ENCODE peak calls at places on chromosome 18, in ten cellular contexts. One of them, this sample, is unnamed.

GRCh38 chr18:58391932-58392331 is 237.0 kb downstream of the ALPK2 start:
- DNase-seq in SIG-M5: no peak
- DNase-seq in right lobe of liver: no peak
- DNase-seq in activated CD8-positive, alpha-beta memory T cell treated with anti-CD3 and anti-CD28 coated beads for 24 hours: no peak
- DNase-seq in CD8-positive, alpha-beta memory T cell: no peak
- DNase-seq in HTR-8/SVneo: no peak
- DNase-seq in lower lobe of right lung: no peak
- DNase-seq in EL: no peak
- DNase-seq in adrenal gland: no peak
- DNase-seq in activated CD4-positive, alpha-beta T cell treated with anti-CD3 and anti-CD28 coated beads, Interleukin-2, amount 50 U/mL, for 48 hours: no peak
- DNase-seq in this sample: peak

GRCh38 chr18:21179590-21180220 is 62.3 kb upstream of the GREB1L start:
- DNase-seq in adrenal gland: peak
- DNase-seq in CD8-positive, alpha-beta memory T cell: peak
- DNase-seq in right lobe of liver: no peak
- DNase-seq in EL: peak
- DNase-seq in SIG-M5: peak
- DNase-seq in HTR-8/SVneo: peak
- DNase-seq in activated CD4-positive, alpha-beta T cell treated with anti-CD3 and anti-CD28 coated beads, Interleukin-2, amount 50 U/mL, for 48 hours: peak
- DNase-seq in lower lobe of right lung: no peak
- DNase-seq in activated CD8-positive, alpha-beta memory T cell treated with anti-CD3 and anti-CD28 coated beads for 24 hours: peak
- DNase-seq in this sample: peak

GRCh38 chr18:25467226-25468065 is 115.5 kb upstream of the ZNF521 start:
- DNase-seq in HTR-8/SVneo: no peak
- DNase-seq in right lobe of liver: no peak
- DNase-seq in activated CD4-positive, alpha-beta T cell treated with anti-CD3 and anti-CD28 coated beads, Interleukin-2, amount 50 U/mL, for 48 hours: no peak
- DNase-seq in SIG-M5: no peak
- DNase-seq in adrenal gland: peak
- DNase-seq in CD8-positive, alpha-beta memory T cell: no peak
- DNase-seq in lower lobe of right lung: no peak
- DNase-seq in activated CD8-positive, alpha-beta memory T cell treated with anti-CD3 and anti-CD28 coated beads for 24 hours: no peak
- DNase-seq in EL: peak
- DNase-seq in this sample: peak

GRCh38 chr18:50721006-50721405 is 98.8 kb downstream of the MRO start:
- DNase-seq in activated CD8-positive, alpha-beta memory T cell treated with anti-CD3 and anti-CD28 coated beads for 24 hours: no peak
- DNase-seq in adrenal gland: no peak
- DNase-seq in lower lobe of right lung: no peak
- DNase-seq in HTR-8/SVneo: no peak
- DNase-seq in CD8-positive, alpha-beta memory T cell: no peak
- DNase-seq in SIG-M5: no peak
- DNase-seq in right lobe of liver: no peak
- DNase-seq in EL: no peak
- DNase-seq in activated CD4-positive, alpha-beta T cell treated with anti-CD3 and anti-CD28 coated beads, Interleukin-2, amount 50 U/mL, for 48 hours: no peak
- DNase-seq in this sample: no peak

GRCh38 chr18:70158992-70159717 is 46.3 kb downstream of the RTTN start:
- DNase-seq in activated CD4-positive, alpha-beta T cell treated with anti-CD3 and anti-CD28 coated beads, Interleukin-2, amount 50 U/mL, for 48 hours: no peak
- DNase-seq in SIG-M5: no peak
- DNase-seq in right lobe of liver: no peak
- DNase-seq in CD8-positive, alpha-beta memory T cell: no peak
- DNase-seq in HTR-8/SVneo: no peak
- DNase-seq in EL: no peak
- DNase-seq in lower lobe of right lung: no peak
- DNase-seq in activated CD8-positive, alpha-beta memory T cell treated with anti-CD3 and anti-CD28 coated beads for 24 hours: no peak
- DNase-seq in adrenal gland: no peak
- DNase-seq in this sample: no peak

GRCh38 chr18:45243347-45244095 is 371.8 kb upstream of the SLC14A2 start:
- DNase-seq in CD8-positive, alpha-beta memory T cell: no peak
- DNase-seq in activated CD4-positive, alpha-beta T cell treated with anti-CD3 and anti-CD28 coated beads, Interleukin-2, amount 50 U/mL, for 48 hours: no peak
- DNase-seq in adrenal gland: no peak
- DNase-seq in activated CD8-positive, alpha-beta memory T cell treated with anti-CD3 and anti-CD28 coated beads for 24 hours: no peak
- DNase-seq in right lobe of liver: no peak
- DNase-seq in HTR-8/SVneo: no peak
- DNase-seq in SIG-M5: no peak
- DNase-seq in EL: no peak
- DNase-seq in lower lobe of right lung: no peak
- DNase-seq in this sample: peak

GRCh38 chr18:13613099-13613498 is 113.3 kb downstream of the FAM210A start:
- DNase-seq in adrenal gland: no peak
- DNase-seq in lower lobe of right lung: no peak
- DNase-seq in HTR-8/SVneo: no peak
- DNase-seq in SIG-M5: no peak
- DNase-seq in right lobe of liver: no peak
- DNase-seq in CD8-positive, alpha-beta memory T cell: no peak
- DNase-seq in activated CD8-positive, alpha-beta memory T cell treated with anti-CD3 and anti-CD28 coated beads for 24 hours: no peak
- DNase-seq in EL: no peak
- DNase-seq in activated CD4-positive, alpha-beta T cell treated with anti-CD3 and anti-CD28 coated beads, Interleukin-2, amount 50 U/mL, for 48 hours: no peak
- DNase-seq in this sample: no peak

GRCh38 chr18:30971338-30971956 is 71.1 kb downstream of the DSC3 start:
- DNase-seq in EL: peak
- DNase-seq in activated CD8-positive, alpha-beta memory T cell treated with anti-CD3 and anti-CD28 coated beads for 24 hours: no peak
- DNase-seq in activated CD4-positive, alpha-beta T cell treated with anti-CD3 and anti-CD28 coated beads, Interleukin-2, amount 50 U/mL, for 48 hours: no peak
- DNase-seq in CD8-positive, alpha-beta memory T cell: no peak
- DNase-seq in right lobe of liver: no peak
- DNase-seq in SIG-M5: no peak
- DNase-seq in HTR-8/SVneo: no peak
- DNase-seq in lower lobe of right lung: no peak
- DNase-seq in adrenal gland: no peak
- DNase-seq in this sample: peak

GRCh38 chr18:21164746-21165145 is 53.1 kb upstream of the ROCK1 start:
- DNase-seq in CD8-positive, alpha-beta memory T cell: no peak
- DNase-seq in EL: no peak
- DNase-seq in lower lobe of right lung: no peak
- DNase-seq in activated CD8-positive, alpha-beta memory T cell treated with anti-CD3 and anti-CD28 coated beads for 24 hours: no peak
- DNase-seq in HTR-8/SVneo: no peak
- DNase-seq in right lobe of liver: no peak
- DNase-seq in activated CD4-positive, alpha-beta T cell treated with anti-CD3 and anti-CD28 coated beads, Interleukin-2, amount 50 U/mL, for 48 hours: no peak
- DNase-seq in SIG-M5: no peak
- DNase-seq in adrenal gland: no peak
- DNase-seq in this sample: peak

GRCh38 chr18:50011813-50012445 is 183.0 kb downstream of the MYO5B start:
- DNase-seq in CD8-positive, alpha-beta memory T cell: no peak
- DNase-seq in lower lobe of right lung: no peak
- DNase-seq in EL: peak
- DNase-seq in activated CD4-positive, alpha-beta T cell treated with anti-CD3 and anti-CD28 coated beads, Interleukin-2, amount 50 U/mL, for 48 hours: no peak
- DNase-seq in adrenal gland: no peak
- DNase-seq in SIG-M5: no peak
- DNase-seq in activated CD8-positive, alpha-beta memory T cell treated with anti-CD3 and anti-CD28 coated beads for 24 hours: no peak
- DNase-seq in HTR-8/SVneo: no peak
- DNase-seq in right lobe of liver: no peak
- DNase-seq in this sample: peak

GRCh38 chr18:76388891-76389423 is 106.1 kb downstream of the ZNF516 start:
- DNase-seq in SIG-M5: no peak
- DNase-seq in right lobe of liver: no peak
- DNase-seq in EL: no peak
- DNase-seq in activated CD8-positive, alpha-beta memory T cell treated with anti-CD3 and anti-CD28 coated beads for 24 hours: peak
- DNase-seq in lower lobe of right lung: no peak
- DNase-seq in CD8-positive, alpha-beta memory T cell: no peak
- DNase-seq in adrenal gland: no peak
- DNase-seq in HTR-8/SVneo: no peak
- DNase-seq in activated CD4-positive, alpha-beta T cell treated with anti-CD3 and anti-CD28 coated beads, Interleukin-2, amount 50 U/mL, for 48 hours: no peak
- DNase-seq in this sample: no peak

GRCh38 chr18:22711381-22711717 is 221.8 kb upstream of the RBBP8 start:
- DNase-seq in activated CD4-positive, alpha-beta T cell treated with anti-CD3 and anti-CD28 coated beads, Interleukin-2, amount 50 U/mL, for 48 hours: no peak
- DNase-seq in lower lobe of right lung: no peak
- DNase-seq in right lobe of liver: no peak
- DNase-seq in SIG-M5: no peak
- DNase-seq in EL: no peak
- DNase-seq in CD8-positive, alpha-beta memory T cell: no peak
- DNase-seq in HTR-8/SVneo: no peak
- DNase-seq in adrenal gland: no peak
- DNase-seq in activated CD8-positive, alpha-beta memory T cell treated with anti-CD3 and anti-CD28 coated beads for 24 hours: no peak
- DNase-seq in this sample: no peak

GRCh38 chr18:32576296-32576916 is 105.7 kb upstream of the GAREM1 start:
- DNase-seq in SIG-M5: no peak
- DNase-seq in EL: no peak
- DNase-seq in activated CD4-positive, alpha-beta T cell treated with anti-CD3 and anti-CD28 coated beads, Interleukin-2, amount 50 U/mL, for 48 hours: no peak
- DNase-seq in HTR-8/SVneo: no peak
- DNase-seq in CD8-positive, alpha-beta memory T cell: no peak
- DNase-seq in activated CD8-positive, alpha-beta memory T cell treated with anti-CD3 and anti-CD28 coated beads for 24 hours: no peak
- DNase-seq in lower lobe of right lung: no peak
- DNase-seq in right lobe of liver: no peak
- DNase-seq in adrenal gland: no peak
- DNase-seq in this sample: no peak

GRCh38 chr18:9719421-9719981 is 11.4 kb downstream of the RAB31 start:
- DNase-seq in activated CD8-positive, alpha-beta memory T cell treated with anti-CD3 and anti-CD28 coated beads for 24 hours: no peak
- DNase-seq in right lobe of liver: no peak
- DNase-seq in adrenal gland: peak
- DNase-seq in activated CD4-positive, alpha-beta T cell treated with anti-CD3 and anti-CD28 coated beads, Interleukin-2, amount 50 U/mL, for 48 hours: no peak
- DNase-seq in SIG-M5: no peak
- DNase-seq in lower lobe of right lung: no peak
- DNase-seq in EL: peak
- DNase-seq in HTR-8/SVneo: peak
- DNase-seq in CD8-positive, alpha-beta memory T cell: no peak
- DNase-seq in this sample: peak

GRCh38 chr18:70452501-70452900 is 163.7 kb downstream of the SOCS6 start:
- DNase-seq in lower lobe of right lung: no peak
- DNase-seq in activated CD4-positive, alpha-beta T cell treated with anti-CD3 and anti-CD28 coated beads, Interleukin-2, amount 50 U/mL, for 48 hours: no peak
- DNase-seq in CD8-positive, alpha-beta memory T cell: no peak
- DNase-seq in HTR-8/SVneo: no peak
- DNase-seq in EL: no peak
- DNase-seq in activated CD8-positive, alpha-beta memory T cell treated with anti-CD3 and anti-CD28 coated beads for 24 hours: no peak
- DNase-seq in right lobe of liver: no peak
- DNase-seq in SIG-M5: no peak
- DNase-seq in adrenal gland: no peak
- DNase-seq in this sample: no peak

GRCh38 chr18:22110482-22110924 is 58.9 kb upstream of the GATA6 start:
- DNase-seq in EL: no peak
- DNase-seq in lower lobe of right lung: no peak
- DNase-seq in right lobe of liver: no peak
- DNase-seq in activated CD8-positive, alpha-beta memory T cell treated with anti-CD3 and anti-CD28 coated beads for 24 hours: no peak
- DNase-seq in SIG-M5: no peak
- DNase-seq in activated CD4-positive, alpha-beta T cell treated with anti-CD3 and anti-CD28 coated beads, Interleukin-2, amount 50 U/mL, for 48 hours: no peak
- DNase-seq in adrenal gland: no peak
- DNase-seq in HTR-8/SVneo: no peak
- DNase-seq in CD8-positive, alpha-beta memory T cell: no peak
- DNase-seq in this sample: no peak

GRCh38 chr18:37341016-37341415 is 224.6 kb downstream of the CELF4 start:
- DNase-seq in SIG-M5: no peak
- DNase-seq in HTR-8/SVneo: no peak
- DNase-seq in activated CD4-positive, alpha-beta T cell treated with anti-CD3 and anti-CD28 coated beads, Interleukin-2, amount 50 U/mL, for 48 hours: no peak
- DNase-seq in EL: no peak
- DNase-seq in adrenal gland: no peak
- DNase-seq in CD8-positive, alpha-beta memory T cell: no peak
- DNase-seq in right lobe of liver: no peak
- DNase-seq in activated CD8-positive, alpha-beta memory T cell treated with anti-CD3 and anti-CD28 coated beads for 24 hours: no peak
- DNase-seq in lower lobe of right lung: no peak
- DNase-seq in this sample: no peak

GRCh38 chr18:10391506-10391905 is 62.9 kb upstream of the APCDD1 start:
- DNase-seq in right lobe of liver: no peak
- DNase-seq in EL: no peak
- DNase-seq in activated CD4-positive, alpha-beta T cell treated with anti-CD3 and anti-CD28 coated beads, Interleukin-2, amount 50 U/mL, for 48 hours: no peak
- DNase-seq in activated CD8-positive, alpha-beta memory T cell treated with anti-CD3 and anti-CD28 coated beads for 24 hours: no peak
- DNase-seq in SIG-M5: no peak
- DNase-seq in adrenal gland: no peak
- DNase-seq in lower lobe of right lung: no peak
- DNase-seq in CD8-positive, alpha-beta memory T cell: no peak
- DNase-seq in HTR-8/SVneo: no peak
- DNase-seq in this sample: no peak

GRCh38 chr18:60446821-60447220 is 74.2 kb upstream of the MC4R start:
- DNase-seq in right lobe of liver: no peak
- DNase-seq in activated CD4-positive, alpha-beta T cell treated with anti-CD3 and anti-CD28 coated beads, Interleukin-2, amount 50 U/mL, for 48 hours: no peak
- DNase-seq in activated CD8-positive, alpha-beta memory T cell treated with anti-CD3 and anti-CD28 coated beads for 24 hours: no peak
- DNase-seq in CD8-positive, alpha-beta memory T cell: no peak
- DNase-seq in EL: no peak
- DNase-seq in adrenal gland: no peak
- DNase-seq in lower lobe of right lung: no peak
- DNase-seq in SIG-M5: no peak
- DNase-seq in HTR-8/SVneo: no peak
- DNase-seq in this sample: peak

GRCh38 chr18:6327895-6328623 is 86.7 kb downstream of the L3MBTL4 start:
- DNase-seq in activated CD8-positive, alpha-beta memory T cell treated with anti-CD3 and anti-CD28 coated beads for 24 hours: no peak
- DNase-seq in activated CD4-positive, alpha-beta T cell treated with anti-CD3 and anti-CD28 coated beads, Interleukin-2, amount 50 U/mL, for 48 hours: no peak
- DNase-seq in HTR-8/SVneo: no peak
- DNase-seq in lower lobe of right lung: no peak
- DNase-seq in EL: no peak
- DNase-seq in SIG-M5: no peak
- DNase-seq in right lobe of liver: no peak
- DNase-seq in adrenal gland: no peak
- DNase-seq in CD8-positive, alpha-beta memory T cell: no peak
- DNase-seq in this sample: no peak

GRCh38 chr18:5506174-5506573 is 37.6 kb downstream of the EPB41L3 start:
- DNase-seq in adrenal gland: no peak
- DNase-seq in SIG-M5: no peak
- DNase-seq in CD8-positive, alpha-beta memory T cell: no peak
- DNase-seq in activated CD8-positive, alpha-beta memory T cell treated with anti-CD3 and anti-CD28 coated beads for 24 hours: no peak
- DNase-seq in right lobe of liver: no peak
- DNase-seq in lower lobe of right lung: no peak
- DNase-seq in activated CD4-positive, alpha-beta T cell treated with anti-CD3 and anti-CD28 coated beads, Interleukin-2, amount 50 U/mL, for 48 hours: no peak
- DNase-seq in EL: no peak
- DNase-seq in HTR-8/SVneo: no peak
- DNase-seq in this sample: no peak

GRCh38 chr18:13399511-13399910 is 181.0 kb downstream of the LDLRAD4 start:
- DNase-seq in HTR-8/SVneo: no peak
- DNase-seq in EL: no peak
- DNase-seq in CD8-positive, alpha-beta memory T cell: no peak
- DNase-seq in lower lobe of right lung: no peak
- DNase-seq in right lobe of liver: no peak
- DNase-seq in activated CD8-positive, alpha-beta memory T cell treated with anti-CD3 and anti-CD28 coated beads for 24 hours: peak
- DNase-seq in activated CD4-positive, alpha-beta T cell treated with anti-CD3 and anti-CD28 coated beads, Interleukin-2, amount 50 U/mL, for 48 hours: no peak
- DNase-seq in SIG-M5: no peak
- DNase-seq in adrenal gland: no peak
- DNase-seq in this sample: no peak

GRCh38 chr18:711693-712400 is 583 bp downstream of the ENOSF1 start:
- DNase-seq in HTR-8/SVneo: peak
- DNase-seq in adrenal gland: peak
- DNase-seq in activated CD4-positive, alpha-beta T cell treated with anti-CD3 and anti-CD28 coated beads, Interleukin-2, amount 50 U/mL, for 48 hours: peak
- DNase-seq in EL: peak
- DNase-seq in CD8-positive, alpha-beta memory T cell: peak
- DNase-seq in SIG-M5: peak
- DNase-seq in right lobe of liver: peak
- DNase-seq in activated CD8-positive, alpha-beta memory T cell treated with anti-CD3 and anti-CD28 coated beads for 24 hours: peak
- DNase-seq in lower lobe of right lung: peak
- DNase-seq in this sample: peak

GRCh38 chr18:3906072-3906471 is 456.1 kb downstream of the TGIF1 start:
- DNase-seq in HTR-8/SVneo: no peak
- DNase-seq in SIG-M5: no peak
- DNase-seq in lower lobe of right lung: no peak
- DNase-seq in EL: no peak
- DNase-seq in activated CD4-positive, alpha-beta T cell treated with anti-CD3 and anti-CD28 coated beads, Interleukin-2, amount 50 U/mL, for 48 hours: no peak
- DNase-seq in CD8-positive, alpha-beta memory T cell: no peak
- DNase-seq in activated CD8-positive, alpha-beta memory T cell treated with anti-CD3 and anti-CD28 coated beads for 24 hours: no peak
- DNase-seq in right lobe of liver: no peak
- DNase-seq in adrenal gland: no peak
- DNase-seq in this sample: no peak

GRCh38 chr18:72543362-72544055 is 633 bp downstream of the CBLN2 start:
- DNase-seq in adrenal gland: no peak
- DNase-seq in EL: no peak
- DNase-seq in CD8-positive, alpha-beta memory T cell: no peak
- DNase-seq in right lobe of liver: no peak
- DNase-seq in HTR-8/SVneo: no peak
- DNase-seq in activated CD4-positive, alpha-beta T cell treated with anti-CD3 and anti-CD28 coated beads, Interleukin-2, amount 50 U/mL, for 48 hours: no peak
- DNase-seq in SIG-M5: no peak
- DNase-seq in lower lobe of right lung: no peak
- DNase-seq in activated CD8-positive, alpha-beta memory T cell treated with anti-CD3 and anti-CD28 coated beads for 24 hours: no peak
- DNase-seq in this sample: no peak

GRCh38 chr18:159037-159652 is 788 bp downstream of the USP14 start:
- DNase-seq in HTR-8/SVneo: no peak
- DNase-seq in CD8-positive, alpha-beta memory T cell: no peak
- DNase-seq in SIG-M5: no peak
- DNase-seq in lower lobe of right lung: no peak
- DNase-seq in adrenal gland: no peak
- DNase-seq in EL: peak
- DNase-seq in activated CD4-positive, alpha-beta T cell treated with anti-CD3 and anti-CD28 coated beads, Interleukin-2, amount 50 U/mL, for 48 hours: no peak
- DNase-seq in activated CD8-positive, alpha-beta memory T cell treated with anti-CD3 and anti-CD28 coated beads for 24 hours: no peak
- DNase-seq in right lobe of liver: no peak
- DNase-seq in this sample: peak